ENCODE peak calls at places on chromosomes 3 and 15, in eight cellular contexts. R, S, J, G, E, L, C and A are unnamed samples.

GRCh38 chr15:31489801-31490646 is 163.4 kb downstream of the KLF13 start:
- DNase-seq in R (peak; percentile 74), S (peak; percentile 70), E (peak; percentile 45), L (no peak), J (peak; percentile 60), C (no peak), G (peak; percentile 14), A (peak; percentile 85)

GRCh38 chr3:127043041-127043641 is 60.2 kb downstream of the PLXNA1 start:
- DNase-seq in L (no peak), C (no peak), R (no peak), G (no peak), S (peak; percentile 93), E (peak; percentile 59), J (peak; percentile 53), A (no peak)

GRCh38 chr15:28901987-28902745 is 16.4 kb downstream of the APBA2 start:
- DNase-seq in J (no peak), S (no peak), C (no peak), R (no peak), L (no peak), G (no peak), E (no peak), A (peak; percentile 55)

GRCh38 chr3:48428088-48428862 is 1.6 kb downstream of the PLXNB1 start:
- DNase-seq in G (no peak), L (no peak), R (peak; percentile 99), J (peak; percentile 64), C (no peak), S (peak; percentile 83), E (no peak), A (peak; percentile 37)

GRCh38 chr15:31311735-31312134 is 14.9 kb upstream of the KLF13 start:
- DNase-seq in G (no peak), L (no peak), J (no peak), C (peak; percentile 12), S (no peak), R (no peak), E (no peak), A (no peak)

GRCh38 chr3:56131976-56132590 is 336.2 kb downstream of the ERC2 start:
- DNase-seq in J (no peak), G (no peak), L (peak; percentile 66), R (no peak), E (peak; percentile 89), S (peak; percentile 94), C (no peak), A (no peak)

GRCh38 chr15:56244811-56245576 is 1.3 kb upstream of the RFX7 start:
- DNase-seq in R (peak; percentile 30), J (peak; percentile 50), S (no peak), C (peak; percentile 53), L (no peak), E (no peak), G (peak; percentile 33), A (no peak)

GRCh38 chr3:36700537-36701248 is 63.7 kb downstream of the DCLK3 start:
- DNase-seq in R (peak; percentile 49), E (peak; percentile 50), S (peak; percentile 85), G (peak; percentile 41), C (peak; percentile 28), L (peak; percentile 50), J (no peak), A (peak; percentile 78)

GRCh38 chr3:32177702-32178198 is 60.7 kb upstream of the CMTM8 start:
- DNase-seq in G (no peak), C (peak; percentile 48), S (peak; percentile 78), J (peak; percentile 77), R (peak; percentile 85), L (peak; percentile 1), E (peak; percentile 79), A (peak; percentile 57)

GRCh38 chr3:14703128-14703750 is 28.3 kb downstream of the C3orf20 start:
- DNase-seq in C (no peak), R (no peak), G (no peak), J (no peak), E (no peak), L (no peak), S (no peak), A (no peak)

GRCh38 chr3:124606180-124606579 is 124.1 kb upstream of the UMPS start:
- DNase-seq in E (no peak), R (no peak), S (no peak), G (no peak), L (no peak), C (no peak), J (no peak), A (no peak)

GRCh38 chr3:61582846-61583245 is 21.5 kb downstream of the PTPRG start:
- DNase-seq in C (no peak), J (no peak), E (no peak), S (no peak), G (no peak), R (no peak), L (no peak), A (no peak)

GRCh38 chr15:55168350-55168974 is 28.3 kb downstream of the RSL24D1 start:
- DNase-seq in L (peak; percentile 18), J (peak; percentile 48), C (peak; percentile 60), E (peak; percentile 54), R (peak; percentile 55), G (peak; percentile 38), S (peak; percentile 79), A (peak; percentile 86)

GRCh38 chr3:101824691-101825090 is 24.6 kb upstream of the NFKBIZ start:
- DNase-seq in G (no peak), S (no peak), C (no peak), E (no peak), J (no peak), L (no peak), R (no peak), A (no peak)

GRCh38 chr3:142215111-142215510 is 10.3 kb downstream of the GK5 start:
- DNase-seq in L (no peak), R (no peak), C (no peak), E (no peak), G (no peak), S (peak; percentile 56), J (no peak), A (no peak)

GRCh38 chr3:66378256-66378655 is 122.6 kb downstream of the LRIG1 start:
- DNase-seq in G (no peak), S (no peak), L (no peak), E (no peak), C (peak; percentile 52), R (no peak), J (no peak), A (no peak)

GRCh38 chr3:156749244-156749643 is 74.9 kb downstream of the TIPARP start:
- DNase-seq in J (no peak), S (no peak), G (no peak), L (no peak), R (peak; percentile 52), E (no peak), C (no peak), A (no peak)

GRCh38 chr15:66751579-66751978 is 49.5 kb downstream of the SMAD6 start:
- DNase-seq in R (no peak), J (peak; percentile 55), L (no peak), G (no peak), S (peak; percentile 93), E (peak; percentile 7), C (no peak), A (no peak)

GRCh38 chr15:61794881-61795280 is 265.4 kb downstream of the VPS13C start:
- DNase-seq in R (no peak), S (no peak), C (no peak), G (no peak), E (peak; percentile 53), J (no peak), L (no peak), A (no peak)

GRCh38 chr15:69906256-69907185 is 191.2 kb downstream of the TLE3 start:
- DNase-seq in G (no peak), C (no peak), R (no peak), E (no peak), S (no peak), J (no peak), L (no peak), A (no peak)

GRCh38 chr3:45280971-45281370 is 54.9 kb upstream of the TMEM158 start:
- DNase-seq in C (no peak), S (no peak), G (no peak), L (no peak), J (no peak), R (no peak), E (no peak), A (no peak)

GRCh38 chr15:61522375-61522774 is 293.3 kb upstream of the RORA start:
- DNase-seq in R (no peak), C (no peak), J (no peak), G (no peak), L (no peak), S (no peak), E (no peak), A (no peak)